ENCODE peak calls at places on chromosomes 7 and 10, in four cellular contexts. J is HepG2, R is K562, X is GM12878. Z is an unnamed sample.

GRCh38 chr10:96863922-96864543 is 31.9 kb downstream of the LCOR start:
- DNase-seq in R (peak; percentile 16), X (peak; percentile 40), J (peak; percentile 94), Z (no peak)

GRCh38 chr7:11655163-11655562 is 176.8 kb downstream of the THSD7A start:
- DNase-seq in X (no peak), R (no peak), J (no peak), Z (no peak)

GRCh38 chr10:74634995-74635536 is 191.3 kb upstream of the KAT6B start:
- DNase-seq in J (no peak), X (no peak), R (no peak), Z (no peak)

GRCh38 chr7:107453388-107453787 is 16.5 kb upstream of the GPR22 start:
- DNase-seq in X (no peak), R (no peak), J (no peak), Z (no peak)

GRCh38 chr10:35346248-35346647 is 9.9 kb downstream of the CCNY start:
- DNase-seq in X (no peak), R (no peak), J (no peak), Z (no peak)

GRCh38 chr7:17584822-17585221 is 286.4 kb downstream of the AHR start:
- DNase-seq in J (no peak), X (no peak), R (no peak), Z (no peak)

GRCh38 chr7:40455485-40455884 is 320.7 kb downstream of the SUGCT start:
- DNase-seq in X (no peak), R (no peak), J (peak; percentile 17), Z (no peak)

GRCh38 chr10:8758029-8758428 is 703.5 kb downstream of the GATA3 start:
- DNase-seq in R (no peak), J (no peak), X (no peak), Z (no peak)

GRCh38 chr7:34507191-34507590 is 150.8 kb upstream of the NPSR1 start:
- DNase-seq in X (no peak), R (no peak), J (no peak), Z (no peak)

GRCh38 chr10:101053516-101053915 is 8.3 kb upstream of the KAZALD1 start:
- DNase-seq in J (no peak), R (no peak), X (no peak), Z (no peak)

GRCh38 chr10:132850246-132850645 is 64.3 kb upstream of the NKX6-2 start:
- DNase-seq in R (no peak), X (no peak), J (no peak), Z (peak; percentile 6)

GRCh38 chr10:4721994-4722753 is 103.8 kb upstream of the AKR1E2 start:
- DNase-seq in X (no peak), J (no peak), R (no peak), Z (no peak)

GRCh38 chr7:30026229-30027064 is at the start of gene FKBP14:
- DNase-seq in R (peak; percentile 99), J (peak; percentile 98), X (peak; percentile 94), Z (peak; percentile 96)

GRCh38 chr7:122148878-122149277 is 4.8 kb upstream of the AASS start:
- DNase-seq in J (no peak), R (no peak), X (no peak), Z (no peak)
- TF ChIP-seq TCF7 in J (no peak), R (no peak), X (no peak), Z (no peak)

GRCh38 chr10:69845574-69846251 is 44.0 kb downstream of the COL13A1 start:
- DNase-seq in R (no peak), X (no peak), J (no peak), Z (no peak)

GRCh38 chr10:69847458-69847857 is 45.8 kb downstream of the COL13A1 start:
- DNase-seq in J (no peak), R (no peak), X (no peak), Z (no peak)

GRCh38 chr10:69844698-69845097 is 43.0 kb downstream of the COL13A1 start:
- DNase-seq in J (no peak), X (no peak), R (no peak), Z (no peak)

GRCh38 chr10:69847883-69848282 is 46.2 kb downstream of the COL13A1 start:
- DNase-seq in J (no peak), R (no peak), X (no peak), Z (no peak)

GRCh38 chr10:69846252-69847000 is 44.7 kb downstream of the COL13A1 start:
- DNase-seq in X (no peak), J (no peak), R (no peak), Z (no peak)
- TF ChIP-seq TCF7 in X (no peak), J (no peak), R (no peak), Z (no peak)

GRCh38 chr10:119812684-119813083 is 60.0 kb downstream of the MCMBP start:
- DNase-seq in X (no peak), R (no peak), J (no peak), Z (no peak)

GRCh38 chr10:119815671-119816070 is 57.0 kb downstream of the MCMBP start:
- DNase-seq in J (no peak), X (no peak), R (no peak), Z (no peak)

GRCh38 chr10:119806334-119807130 is 66.1 kb downstream of the MCMBP start:
- DNase-seq in J (no peak), R (no peak), X (no peak), Z (no peak)

GRCh38 chr10:119807960-119808697 is 64.5 kb downstream of the MCMBP start:
- DNase-seq in J (no peak), X (no peak), R (no peak), Z (no peak)

GRCh38 chr10:119811122-119811521 is 61.5 kb downstream of the MCMBP start:
- DNase-seq in X (no peak), J (no peak), R (no peak), Z (no peak)
- TF ChIP-seq TCF7 in X (no peak), J (no peak), R (no peak), Z (no peak)

DNA sequence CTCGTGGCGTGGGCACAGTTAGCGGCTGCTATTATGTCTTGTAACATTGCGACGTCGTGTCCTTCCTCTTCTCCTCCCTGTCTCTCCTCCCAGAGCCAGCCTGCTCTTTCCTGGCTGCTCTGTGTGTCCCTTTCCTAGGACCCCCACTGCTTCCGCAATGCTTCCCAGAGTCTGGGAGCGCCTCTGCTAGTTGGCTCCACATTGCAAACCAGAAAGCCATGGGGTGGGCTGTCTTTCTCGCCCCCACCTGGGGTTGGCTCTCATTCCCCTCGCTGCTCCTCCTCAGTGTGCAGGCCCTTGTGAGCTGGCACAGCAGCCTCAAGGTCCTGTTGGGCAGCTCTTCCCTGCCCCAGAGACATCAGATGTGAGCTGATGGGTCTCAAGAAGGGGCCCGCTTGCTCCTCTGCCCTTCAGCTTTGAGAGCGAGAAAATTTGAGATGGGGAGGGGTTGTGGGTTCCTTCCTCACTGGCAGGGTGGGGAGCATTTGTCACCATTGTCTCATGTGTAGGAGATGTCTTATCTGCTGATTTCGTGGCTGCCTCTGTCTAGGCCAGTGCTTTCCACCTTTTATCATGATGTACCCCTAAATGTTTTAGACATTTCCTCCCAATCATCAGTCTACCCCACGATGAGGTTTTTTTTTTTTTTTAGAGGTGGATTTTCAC is 3.3 kb downstream of the ADAMTS14 start:
- DNase-seq in R (no peak), X (no peak), J (no peak), Z (no peak)
- TF ChIP-seq TCF7 in R (no peak), X (no peak), J (no peak), Z (no peak)

DNA sequence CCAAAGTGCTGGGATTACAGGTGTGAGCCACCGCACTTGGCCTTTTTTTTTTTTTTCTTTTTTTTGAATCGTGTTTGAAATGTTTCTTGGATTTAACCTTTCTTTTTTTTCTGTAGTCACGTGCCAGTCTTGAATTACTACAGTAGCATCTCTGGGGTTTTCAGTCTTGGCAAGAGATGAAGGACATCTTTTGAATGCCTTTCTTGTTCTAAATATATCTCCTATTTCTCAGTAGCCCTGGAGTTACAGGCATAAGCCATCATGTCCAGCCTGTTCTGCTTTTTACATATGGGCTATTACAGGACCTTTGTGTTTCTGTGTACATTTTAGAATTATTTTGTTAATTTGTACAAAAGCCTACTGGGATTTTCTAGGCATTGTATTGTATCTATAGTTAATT is 74.1 kb downstream of the TAX1BP1 start:
- DNase-seq in R (no peak), X (no peak), J (no peak), Z (no peak)
- TF ChIP-seq TCF7 in R (no peak), X (no peak), J (no peak), Z (no peak)